ENCODE peak calls at places on chromosomes 16 and 17, in ten cellular contexts. H is SHP77; Y is tibial nerve; M is head of caudate nucleus; N is posterior cingulate gyrus; P is activated CD4-positive, alpha-beta T cell treated with anti-CD3 and anti-CD28 coated beads for 24 hours; F is iPS DF 6.9; A is NCI-H1694 treated with DMSO at 0.1 percent for 48 hours; B is heart left ventricle; G is stimulated activated naive CD8-positive, alpha-beta T cell treated with anti-CD3 and anti-CD28 coated beads, Interleukin-15, Interleukin-2, amounts not matched to agents 100 U/mL and 50 U/mL, for 24 hours. O is an unnamed sample.

GRCh38 chr17:39118674-39119419 is 32.6 kb downstream of the PLXDC1 start:
- DNase-seq in N (no peak), A (no peak), P (no peak), Y (no peak), G (no peak), B (peak), M (peak), H (no peak), F (no peak), O (no peak)

GRCh38 chr17:70365098-70365583 is 195.8 kb downstream of the KCNJ2 start:
- DNase-seq in B (no peak), Y (no peak), P (no peak), A (no peak), M (no peak), N (no peak), H (no peak), G (no peak), F (no peak), O (no peak)

GRCh38 chr17:79126139-79126538 is 51.5 kb downstream of the ENGASE start:
- DNase-seq in N (no peak), B (no peak), A (no peak), M (no peak), H (no peak), Y (no peak), P (no peak), G (no peak), F (no peak), O (no peak)

GRCh38 chr17:35587074-35587961 is at the start of gene AP2B1:
- DNase-seq in N (peak), G (peak), Y (peak), F (peak), P (peak), A (peak), H (peak), M (peak), B (peak), O (peak)

GRCh38 chr17:17403899-17404576 is 72.8 kb upstream of the MED9 start:
- DNase-seq in M (no peak), B (no peak), H (peak), P (peak), Y (no peak), G (peak), N (no peak), A (peak), F (no peak), O (no peak)

GRCh38 chr16:9625122-9625521 is 533.7 kb downstream of the HAPSTR1 start:
- DNase-seq in F (no peak), B (no peak), M (no peak), N (no peak), A (no peak), P (no peak), G (no peak), Y (no peak), H (no peak), O (no peak)

GRCh38 chr16:57884655-57885133 is 82.4 kb upstream of the KIFC3 start:
- DNase-seq in Y (no peak), P (no peak), M (no peak), A (no peak), G (no peak), F (no peak), N (no peak), H (no peak), B (no peak), O (no peak)

GRCh38 chr17:40103742-40104095 is 3.3 kb upstream of the NR1D1 start:
- DNase-seq in B (no peak), F (no peak), Y (no peak), M (no peak), G (no peak), A (no peak), H (no peak), N (no peak), P (no peak), O (no peak)

GRCh38 chr17:36935681-36936454 is 1.4 kb upstream of the LHX1 start:
- DNase-seq in A (no peak), F (no peak), P (no peak), M (no peak), B (no peak), Y (no peak), H (no peak), N (no peak), G (no peak), O (no peak)

GRCh38 chr17:55278173-55278748 is 13.5 kb downstream of the HLF start:
- DNase-seq in P (no peak), Y (no peak), M (no peak), B (no peak), G (no peak), H (no peak), F (no peak), N (no peak), A (no peak), O (no peak)

GRCh38 chr16:79995315-79995714 is 394.8 kb upstream of the MAF start:
- DNase-seq in A (no peak), P (no peak), M (no peak), B (no peak), H (no peak), G (no peak), F (no peak), N (no peak), Y (no peak), O (no peak)

GRCh38 chr17:60390223-60390622 is 1.7 kb downstream of the USP32 start:
- DNase-seq in P (no peak), H (no peak), G (no peak), N (no peak), M (no peak), A (no peak), Y (no peak), B (no peak), F (no peak), O (no peak)

GRCh38 chr16:75733305-75734141 is 7.2 kb upstream of the CPHXL start:
- DNase-seq in P (no peak), F (no peak), A (no peak), B (no peak), N (peak), G (no peak), H (no peak), M (no peak), Y (peak), O (no peak)

GRCh38 chr17:46818319-46818928 is at the start of gene WNT3:
- DNase-seq in N (peak), B (no peak), M (peak), H (no peak), A (peak), Y (no peak), G (peak), F (no peak), P (no peak), O (peak)

GRCh38 chr16:52515068-52515671 is 31.8 kb downstream of the TOX3 start:
- DNase-seq in G (no peak), P (no peak), H (peak), N (no peak), F (no peak), Y (no peak), A (no peak), B (no peak), M (no peak), O (peak)

GRCh38 chr17:50064253-50064991 is 8.5 kb downstream of the ITGA3 start:
- DNase-seq in Y (no peak), G (no peak), M (peak), A (no peak), N (no peak), F (no peak), P (no peak), H (no peak), B (peak), O (no peak)

GRCh38 chr16:77172964-77173363 is 18.0 kb upstream of the MON1B start:
- DNase-seq in M (no peak), N (no peak), G (no peak), A (no peak), F (no peak), H (no peak), P (no peak), Y (no peak), B (no peak), O (no peak)

GRCh38 chr16:51994597-51994996 is 552.3 kb downstream of the TOX3 start:
- DNase-seq in M (no peak), Y (no peak), G (no peak), B (peak), A (peak), N (no peak), H (peak), P (no peak), F (no peak), O (peak)